ENCODE peak calls at places on chromosomes 3 and 15, in six cellular contexts. One of them, this sample, is unnamed.

GRCh38 chr3:134308350-134308891 is 57.8 kb upstream of the RYK start:
- DNase-seq in HFFc6: peak; percentile 72
- DNase-seq in lower lobe of right lung: peak; percentile 83
- DNase-seq in hippocampal formation: peak; percentile 83
- DNase-seq in stimulated activated CD4-positive, alpha-beta T cell treated with anti-CD3 and anti-CD28 coated beads, Interleukin-15, amount 100 ng/mL, for 1 hour: peak; percentile 66
- DNase-seq in HuH-7: peak; percentile 82
- DNase-seq in this sample: peak; percentile 74

GRCh38 chr3:41075958-41076357 is 123.3 kb upstream of the CTNNB1 start:
- DNase-seq in hippocampal formation: no peak
- DNase-seq in stimulated activated CD4-positive, alpha-beta T cell treated with anti-CD3 and anti-CD28 coated beads, Interleukin-15, amount 100 ng/mL, for 1 hour: no peak
- DNase-seq in HuH-7: peak; percentile 32
- DNase-seq in lower lobe of right lung: no peak
- DNase-seq in HFFc6: no peak
- DNase-seq in this sample: peak; percentile 22

GRCh38 chr15:27057904-27058645 is 87.1 kb downstream of the GABRG3 start:
- DNase-seq in stimulated activated CD4-positive, alpha-beta T cell treated with anti-CD3 and anti-CD28 coated beads, Interleukin-15, amount 100 ng/mL, for 1 hour: no peak
- DNase-seq in HuH-7: no peak
- DNase-seq in lower lobe of right lung: no peak
- DNase-seq in hippocampal formation: no peak
- DNase-seq in HFFc6: no peak
- DNase-seq in this sample: no peak

GRCh38 chr15:59691194-59691805 is 2.2 kb upstream of the BNIP2 start:
- DNase-seq in lower lobe of right lung: no peak
- DNase-seq in stimulated activated CD4-positive, alpha-beta T cell treated with anti-CD3 and anti-CD28 coated beads, Interleukin-15, amount 100 ng/mL, for 1 hour: no peak
- DNase-seq in hippocampal formation: no peak
- DNase-seq in HuH-7: no peak
- DNase-seq in HFFc6: peak; percentile 34
- DNase-seq in this sample: no peak

GRCh38 chr15:29432191-29433049 is 162.8 kb upstream of the NSMCE3 start:
- DNase-seq in hippocampal formation: no peak
- DNase-seq in lower lobe of right lung: no peak
- DNase-seq in stimulated activated CD4-positive, alpha-beta T cell treated with anti-CD3 and anti-CD28 coated beads, Interleukin-15, amount 100 ng/mL, for 1 hour: no peak
- DNase-seq in HuH-7: no peak
- DNase-seq in HFFc6: no peak
- DNase-seq in this sample: no peak

GRCh38 chr3:120450914-120451669 is at the start of gene FSTL1:
- DNase-seq in lower lobe of right lung: no peak
- DNase-seq in hippocampal formation: peak; percentile 6
- DNase-seq in HuH-7: peak; percentile 14
- DNase-seq in HFFc6: no peak
- DNase-seq in stimulated activated CD4-positive, alpha-beta T cell treated with anti-CD3 and anti-CD28 coated beads, Interleukin-15, amount 100 ng/mL, for 1 hour: no peak
- DNase-seq in this sample: peak; percentile 54

GRCh38 chr15:51076898-51077564 is 17.7 kb downstream of the TNFAIP8L3 start:
- DNase-seq in HFFc6: no peak
- DNase-seq in lower lobe of right lung: peak; percentile 63
- DNase-seq in hippocampal formation: no peak
- DNase-seq in HuH-7: no peak
- DNase-seq in stimulated activated CD4-positive, alpha-beta T cell treated with anti-CD3 and anti-CD28 coated beads, Interleukin-15, amount 100 ng/mL, for 1 hour: no peak
- DNase-seq in this sample: peak; percentile 49

GRCh38 chr3:115758076-115758763 is 134.9 kb downstream of the GAP43 start:
- DNase-seq in HFFc6: no peak
- DNase-seq in lower lobe of right lung: no peak
- DNase-seq in HuH-7: no peak
- DNase-seq in stimulated activated CD4-positive, alpha-beta T cell treated with anti-CD3 and anti-CD28 coated beads, Interleukin-15, amount 100 ng/mL, for 1 hour: no peak
- DNase-seq in hippocampal formation: no peak
- DNase-seq in this sample: no peak

GRCh38 chr15:70269991-70270751 is 172.5 kb upstream of the TLE3 start:
- DNase-seq in stimulated activated CD4-positive, alpha-beta T cell treated with anti-CD3 and anti-CD28 coated beads, Interleukin-15, amount 100 ng/mL, for 1 hour: no peak
- DNase-seq in lower lobe of right lung: no peak
- DNase-seq in HuH-7: no peak
- DNase-seq in HFFc6: no peak
- DNase-seq in hippocampal formation: no peak
- DNase-seq in this sample: peak; percentile 61

GRCh38 chr15:25847066-25847465 is 16.1 kb downstream of the ATP10A start:
- DNase-seq in lower lobe of right lung: no peak
- DNase-seq in stimulated activated CD4-positive, alpha-beta T cell treated with anti-CD3 and anti-CD28 coated beads, Interleukin-15, amount 100 ng/mL, for 1 hour: no peak
- DNase-seq in HFFc6: no peak
- DNase-seq in hippocampal formation: no peak
- DNase-seq in HuH-7: no peak
- DNase-seq in this sample: no peak

GRCh38 chr3:135352213-135352612 is 557.2 kb downstream of the EPHB1 start:
- DNase-seq in HuH-7: no peak
- DNase-seq in stimulated activated CD4-positive, alpha-beta T cell treated with anti-CD3 and anti-CD28 coated beads, Interleukin-15, amount 100 ng/mL, for 1 hour: no peak
- DNase-seq in hippocampal formation: no peak
- DNase-seq in HFFc6: no peak
- DNase-seq in lower lobe of right lung: no peak
- DNase-seq in this sample: no peak

GRCh38 chr3:184485906-184486305 is 75.7 kb upstream of the EPHB3 start:
- DNase-seq in hippocampal formation: no peak
- DNase-seq in HFFc6: no peak
- DNase-seq in HuH-7: no peak
- DNase-seq in lower lobe of right lung: no peak
- DNase-seq in stimulated activated CD4-positive, alpha-beta T cell treated with anti-CD3 and anti-CD28 coated beads, Interleukin-15, amount 100 ng/mL, for 1 hour: no peak
- DNase-seq in this sample: no peak

GRCh38 chr15:83569341-83569740 is 84.6 kb upstream of the ADAMTSL3 start:
- DNase-seq in HuH-7: no peak
- DNase-seq in stimulated activated CD4-positive, alpha-beta T cell treated with anti-CD3 and anti-CD28 coated beads, Interleukin-15, amount 100 ng/mL, for 1 hour: no peak
- DNase-seq in lower lobe of right lung: no peak
- DNase-seq in HFFc6: no peak
- DNase-seq in hippocampal formation: no peak
- DNase-seq in this sample: no peak

GRCh38 chr15:73926191-73927002 is at the start of gene LOXL1:
- DNase-seq in lower lobe of right lung: peak; percentile 66
- DNase-seq in hippocampal formation: no peak
- DNase-seq in stimulated activated CD4-positive, alpha-beta T cell treated with anti-CD3 and anti-CD28 coated beads, Interleukin-15, amount 100 ng/mL, for 1 hour: no peak
- DNase-seq in HuH-7: peak; percentile 81
- DNase-seq in HFFc6: peak; percentile 85
- DNase-seq in this sample: peak; percentile 33

GRCh38 chr3:155889952-155890351 is 19.5 kb downstream of the GMPS start:
- DNase-seq in HFFc6: no peak
- DNase-seq in lower lobe of right lung: no peak
- DNase-seq in HuH-7: no peak
- DNase-seq in stimulated activated CD4-positive, alpha-beta T cell treated with anti-CD3 and anti-CD28 coated beads, Interleukin-15, amount 100 ng/mL, for 1 hour: no peak
- DNase-seq in hippocampal formation: no peak
- DNase-seq in this sample: no peak

GRCh38 chr3:66836363-66837152 is 161.5 kb upstream of the KBTBD8 start:
- DNase-seq in stimulated activated CD4-positive, alpha-beta T cell treated with anti-CD3 and anti-CD28 coated beads, Interleukin-15, amount 100 ng/mL, for 1 hour: no peak
- DNase-seq in HFFc6: no peak
- DNase-seq in lower lobe of right lung: no peak
- DNase-seq in HuH-7: no peak
- DNase-seq in hippocampal formation: no peak
- DNase-seq in this sample: no peak

GRCh38 chr3:126355777-126356372 is 1.3 kb downstream of the KLF15 start:
- DNase-seq in stimulated activated CD4-positive, alpha-beta T cell treated with anti-CD3 and anti-CD28 coated beads, Interleukin-15, amount 100 ng/mL, for 1 hour: no peak
- DNase-seq in lower lobe of right lung: peak; percentile 96
- DNase-seq in HuH-7: peak; percentile 100
- DNase-seq in hippocampal formation: peak; percentile 96
- DNase-seq in HFFc6: peak; percentile 43
- DNase-seq in this sample: peak; percentile 98

GRCh38 chr15:78049691-78050440 is 27.6 kb downstream of the TBC1D2B start:
- DNase-seq in stimulated activated CD4-positive, alpha-beta T cell treated with anti-CD3 and anti-CD28 coated beads, Interleukin-15, amount 100 ng/mL, for 1 hour: no peak
- DNase-seq in HuH-7: no peak
- DNase-seq in HFFc6: peak; percentile 95
- DNase-seq in lower lobe of right lung: peak; percentile 53
- DNase-seq in hippocampal formation: no peak
- DNase-seq in this sample: no peak

GRCh38 chr3:186098740-186099139 is 10.1 kb downstream of the ETV5 start:
- DNase-seq in HFFc6: no peak
- DNase-seq in lower lobe of right lung: no peak
- DNase-seq in HuH-7: no peak
- DNase-seq in stimulated activated CD4-positive, alpha-beta T cell treated with anti-CD3 and anti-CD28 coated beads, Interleukin-15, amount 100 ng/mL, for 1 hour: no peak
- DNase-seq in hippocampal formation: no peak
- DNase-seq in this sample: no peak

GRCh38 chr15:74832826-74833225 is 6.4 kb downstream of the CPLX3 start:
- DNase-seq in HFFc6: no peak
- DNase-seq in stimulated activated CD4-positive, alpha-beta T cell treated with anti-CD3 and anti-CD28 coated beads, Interleukin-15, amount 100 ng/mL, for 1 hour: no peak
- DNase-seq in HuH-7: no peak
- DNase-seq in lower lobe of right lung: no peak
- DNase-seq in hippocampal formation: no peak
- DNase-seq in this sample: no peak

GRCh38 chr3:172836390-172836997 is 86.0 kb downstream of the ECT2 start:
- DNase-seq in HuH-7: peak; percentile 18
- DNase-seq in hippocampal formation: peak; percentile 16
- DNase-seq in lower lobe of right lung: no peak
- DNase-seq in stimulated activated CD4-positive, alpha-beta T cell treated with anti-CD3 and anti-CD28 coated beads, Interleukin-15, amount 100 ng/mL, for 1 hour: no peak
- DNase-seq in HFFc6: peak; percentile 38
- DNase-seq in this sample: no peak

GRCh38 chr3:83033123-83033522 is 1271.7 kb upstream of the GBE1 start:
- DNase-seq in HuH-7: no peak
- DNase-seq in stimulated activated CD4-positive, alpha-beta T cell treated with anti-CD3 and anti-CD28 coated beads, Interleukin-15, amount 100 ng/mL, for 1 hour: no peak
- DNase-seq in HFFc6: no peak
- DNase-seq in hippocampal formation: no peak
- DNase-seq in lower lobe of right lung: no peak
- DNase-seq in this sample: no peak